ENCODE peak calls at places on chromosomes 5 and 9, in four cellular contexts. Q, F, Y and W are unnamed samples.

GRCh38 chr5:52811067-52811749 is 23.5 kb downstream of the ITGA1 start:
- DNase-seq in Q (no peak), Y (no peak), F (no peak), W (no peak)

GRCh38 chr5:84382363-84383295 is 2.1 kb downstream of the EDIL3 start:
- DNase-seq in Q (no peak), F (no peak), Y (peak; percentile 81), W (no peak)

GRCh38 chr9:124934290-124934689 is 6.6 kb downstream of the GOLGA1 start:
- DNase-seq in Q (no peak), F (no peak), Y (no peak), W (no peak)

GRCh38 chr5:13944564-13945195 is at the start of gene DNAH5:
- DNase-seq in Y (no peak), F (no peak), Q (no peak), W (no peak)

GRCh38 chr5:96880402-96881164 is 4.3 kb downstream of the ERAP2 start:
- DNase-seq in F (no peak), Q (peak; percentile 36), Y (no peak), W (no peak)

GRCh38 chr5:75617746-75618352 is 6.6 kb downstream of the ANKDD1B start:
- DNase-seq in Q (no peak), F (no peak), Y (no peak), W (no peak)

GRCh38 chr9:118209343-118209742 is 505.1 kb downstream of the TLR4 start:
- DNase-seq in Y (no peak), F (no peak), Q (no peak), W (no peak)

GRCh38 chr5:126857472-126858410 is 80.8 kb downstream of the LMNB1 start:
- DNase-seq in Y (no peak), F (no peak), Q (no peak), W (no peak)

GRCh38 chr5:82018462-82018861 is 46.6 kb downstream of the ATG10 start:
- DNase-seq in Q (no peak), Y (no peak), F (no peak), W (no peak)

GRCh38 chr5:54249210-54250028 is 61.0 kb downstream of the ARL15 start:
- DNase-seq in Q (no peak), F (no peak), Y (no peak), W (no peak)

GRCh38 chr5:61969761-61970160 is 336.2 kb upstream of the KIF2A start:
- DNase-seq in F (no peak), Q (no peak), Y (no peak), W (no peak)

GRCh38 chr5:72746736-72747135 is 69.7 kb upstream of the TNPO1 start:
- DNase-seq in F (no peak), Q (no peak), Y (no peak), W (no peak)

GRCh38 chr9:130020618-130021017 is 22.4 kb downstream of the FNBP1 start:
- DNase-seq in Y (no peak), Q (no peak), F (no peak), W (no peak)

GRCh38 chr9:127445851-127446719 is 5.1 kb downstream of the RPL12 start:
- DNase-seq in F (no peak), Q (peak; percentile 27), Y (no peak), W (no peak)

GRCh38 chr5:31172881-31173280 is 20.6 kb upstream of the CDH6 start:
- DNase-seq in F (no peak), Q (no peak), Y (no peak), W (no peak)

GRCh38 chr5:57711946-57712345 is 229.3 kb upstream of the ACTBL2 start:
- DNase-seq in Y (no peak), F (no peak), Q (no peak), W (no peak)

GRCh38 chr9:90458485-90458884 is 184.1 kb downstream of the DIRAS2 start:
- DNase-seq in Q (no peak), F (no peak), Y (no peak), W (no peak)

GRCh38 chr5:129003232-129003631 is 37.9 kb downstream of the SLC27A6 start:
- DNase-seq in Q (no peak), Y (no peak), F (no peak), W (no peak)

GRCh38 chr5:93130623-93131022 is 450.4 kb downstream of the NR2F1-AS1 start:
- DNase-seq in Y (no peak), F (no peak), Q (no peak), W (no peak)

GRCh38 chr9:80561526-80561925 is 989.8 kb downstream of the TLE4 start:
- DNase-seq in Q (no peak), Y (no peak), F (no peak), W (no peak)

GRCh38 chr9:100066539-100066938 is 32.3 kb downstream of the ERP44 start:
- DNase-seq in Y (no peak), F (no peak), Q (no peak), W (peak; percentile 12)

GRCh38 chr9:25129537-25129936 is 548.7 kb downstream of the TUSC1 start:
- DNase-seq in Y (no peak), Q (no peak), F (no peak), W (no peak)

GRCh38 chr5:41683181-41683580 is 172.8 kb upstream of the PLCXD3 start:
- DNase-seq in Q (no peak), F (no peak), Y (no peak), W (no peak)

GRCh38 chr5:20470997-20471396 is 483.0 kb upstream of the CDH18 start:
- DNase-seq in F (no peak), Y (no peak), Q (no peak), W (no peak)

GRCh38 chr5:154830219-154830595 is 20.2 kb downstream of the FAXDC2 start:
- DNase-seq in F (no peak), Y (no peak), Q (no peak), W (no peak)

GRCh38 chr9:116549786-116550660 is 137.1 kb upstream of the TRIM32 start:
- DNase-seq in Y (no peak), F (no peak), Q (no peak), W (no peak)

GRCh38 chr9:75102177-75102790 is 14.0 kb downstream of the OSTF1 start:
- DNase-seq in Y (no peak), Q (no peak), F (no peak), W (no peak)

GRCh38 chr5:120092649-120093048 is 371.5 kb upstream of the PRR16 start:
- DNase-seq in F (no peak), Y (no peak), Q (no peak), W (no peak)

GRCh38 chr5:111859031-111859430 is 102.0 kb upstream of the NREP start:
- DNase-seq in Y (no peak), Q (no peak), F (no peak), W (no peak)

GRCh38 chr5:78912085-78912771 is 72.9 kb downstream of the ARSB start:
- DNase-seq in Q (no peak), Y (no peak), F (no peak), W (no peak)

GRCh38 chr5:103435136-103435914 is 127.3 kb downstream of the NUDT12 start:
- DNase-seq in Y (no peak), Q (no peak), F (no peak), W (no peak)

GRCh38 chr5:121853853-121854252 is 2.2 kb downstream of the FTMT start:
- DNase-seq in F (no peak), Q (no peak), Y (no peak), W (no peak)

GRCh38 chr5:142491260-142491659 is 166.4 kb upstream of the SPRY4 start:
- DNase-seq in Q (no peak), F (no peak), Y (no peak), W (no peak)

GRCh38 chr9:135104761-135105160 is 17.3 kb downstream of the OLFM1 start:
- DNase-seq in Y (no peak), Q (no peak), F (no peak), W (no peak)

GRCh38 chr5:108380531-108381021 is 1.3 kb downstream of the FBXL17 start:
- DNase-seq in Y (peak; percentile 80), F (peak; percentile 68), Q (no peak), W (no peak)

GRCh38 chr5:126015244-126016054 is 407.8 kb upstream of the GRAMD2B start:
- DNase-seq in F (no peak), Y (no peak), Q (no peak), W (peak; percentile 16)

GRCh38 chr5:109938453-109938852 is 248.7 kb downstream of the MAN2A1 start:
- DNase-seq in Y (no peak), F (no peak), Q (no peak), W (no peak)
- TF ChIP-seq CTCF in Y (no peak), F (no peak), Q (no peak), W (no peak)

GRCh38 chr9:136664799-136665082 is 2.0 kb downstream of the EGFL7 start:
- DNase-seq in Y (no peak), Q (no peak), F (no peak), W (no peak)

GRCh38 chr9:136664000-136664798 is 1.5 kb downstream of the EGFL7 start:
- DNase-seq in Y (no peak), Q (no peak), F (no peak), W (no peak)

GRCh38 chr9:136665704-136666363 is 3.1 kb downstream of the EGFL7 start:
- DNase-seq in F (no peak), Q (no peak), Y (no peak), W (no peak)

GRCh38 chr9:136666364-136667216 is 3.9 kb downstream of the EGFL7 start:
- DNase-seq in F (no peak), Q (no peak), Y (no peak), W (no peak)

DNA sequence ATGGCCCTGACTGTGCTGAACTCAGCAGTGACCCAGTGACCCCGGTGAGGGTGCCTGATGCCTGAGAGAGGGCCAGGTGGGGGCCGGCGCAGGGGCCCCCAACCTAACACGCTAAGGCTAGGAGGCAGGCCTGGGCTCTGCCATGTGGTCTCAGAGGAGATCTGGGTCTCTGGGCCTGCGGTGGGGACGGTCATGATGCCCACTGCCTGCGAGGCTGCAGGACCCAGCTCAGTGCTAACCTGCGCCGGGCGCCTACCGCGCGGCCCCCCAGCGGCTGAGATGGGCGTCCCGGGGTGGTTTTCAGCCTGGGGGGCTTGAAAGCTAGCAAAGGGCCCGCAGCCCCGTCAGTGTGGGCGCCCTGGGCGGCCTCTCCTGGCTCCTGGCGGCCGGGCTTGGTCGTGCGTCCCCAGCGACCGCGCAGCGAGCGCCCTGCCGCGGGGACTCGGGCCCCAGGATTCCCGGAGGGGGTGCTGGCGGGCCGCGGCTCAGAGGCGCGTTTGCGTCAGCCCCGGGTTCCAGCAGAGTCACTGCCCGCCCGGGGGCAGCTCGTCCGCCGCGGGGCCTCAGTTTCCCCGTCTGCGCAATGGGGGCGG is 2.5 kb downstream of the EGFL7 start:
- DNase-seq in Q (no peak), F (no peak), Y (no peak), W (no peak)
- TF ChIP-seq CTCF in Q (peak; percentile 14), F (no peak), Y (no peak), W (peak; percentile 4)

DNA sequence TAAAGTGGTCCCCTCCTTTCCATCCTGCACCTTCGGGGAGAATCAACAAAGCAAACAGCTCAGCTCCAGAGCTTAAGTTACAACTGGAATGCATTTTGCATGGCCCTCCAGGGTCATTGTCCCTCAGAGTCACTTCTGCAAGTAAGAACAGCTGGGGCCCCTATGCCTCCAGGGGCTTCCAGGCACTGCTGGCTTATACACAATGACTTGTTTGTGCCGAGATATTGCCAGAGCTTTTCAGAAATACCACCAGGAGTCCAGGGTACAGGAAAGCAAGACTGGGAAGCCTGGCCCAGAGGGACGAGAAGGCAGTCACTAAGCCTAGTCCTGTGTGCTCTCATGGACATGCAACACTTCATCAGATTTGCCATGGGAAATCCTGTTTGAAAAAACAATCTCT is 11.3 kb downstream of the FRMD3 start:
- DNase-seq in Q (no peak), F (no peak), Y (no peak), W (no peak)
- TF ChIP-seq CTCF in Q (no peak), F (no peak), Y (no peak), W (no peak)

DNA sequence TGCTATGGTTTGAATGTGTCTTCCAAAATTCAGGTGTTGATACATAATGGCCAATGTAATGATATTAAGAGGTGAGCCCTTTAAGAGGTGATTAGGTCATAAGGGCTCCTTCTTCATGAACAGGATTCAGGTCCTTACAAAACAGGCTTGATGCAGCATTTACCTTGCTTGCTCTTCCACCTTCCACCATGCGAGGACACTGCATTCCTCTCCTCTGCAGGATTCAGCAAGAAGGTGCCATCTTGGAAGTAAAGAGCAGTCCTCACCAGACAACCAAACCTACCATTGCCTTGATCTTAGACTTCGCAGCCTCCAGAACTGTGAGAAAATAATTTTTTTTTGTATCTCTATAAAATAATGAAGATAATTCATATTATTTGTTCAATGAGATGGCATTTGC is 314.0 kb upstream of the SMARCA2 start:
- DNase-seq in Y (no peak), Q (no peak), F (no peak), W (no peak)
- TF ChIP-seq CTCF in Y (no peak), Q (no peak), F (no peak), W (no peak)